ENCODE peak calls at places on chromosomes 16 and 17, in four cellular contexts. One of them, this sample, is unnamed.

GRCh38 chr17:49193513-49194296 is 16.7 kb downstream of the GNGT2 start:
- DNase-seq in iPS DF 19.7: no peak
- DNase-seq in GF-D8: peak; percentile 32
- DNase-seq in HEK293T: peak; percentile 61
- DNase-seq in this sample: peak; percentile 71

GRCh38 chr17:34351041-34351575 is 5.2 kb upstream of the CCL13 start:
- DNase-seq in HEK293T: no peak
- DNase-seq in iPS DF 19.7: no peak
- DNase-seq in GF-D8: no peak
- DNase-seq in this sample: no peak

GRCh38 chr16:58658796-58659211 is 25.8 kb downstream of the SLC38A7 start:
- DNase-seq in iPS DF 19.7: no peak
- DNase-seq in HEK293T: no peak
- DNase-seq in GF-D8: peak; percentile 15
- DNase-seq in this sample: no peak

GRCh38 chr17:68133370-68134045 is 98.0 kb downstream of the KPNA2 start:
- DNase-seq in iPS DF 19.7: no peak
- DNase-seq in GF-D8: no peak
- DNase-seq in HEK293T: no peak
- DNase-seq in this sample: no peak

GRCh38 chr17:17840751-17841591 is 4.2 kb upstream of the SREBF1 start:
- DNase-seq in HEK293T: no peak
- DNase-seq in iPS DF 19.7: no peak
- DNase-seq in GF-D8: no peak
- DNase-seq in this sample: no peak

GRCh38 chr17:69406906-69407305 is 7.6 kb upstream of the MAP2K6 start:
- DNase-seq in HEK293T: no peak
- DNase-seq in iPS DF 19.7: no peak
- DNase-seq in GF-D8: no peak
- DNase-seq in this sample: no peak

GRCh38 chr17:2056221-2057129 is 1.6 kb downstream of the HIC1 start:
- DNase-seq in HEK293T: no peak
- DNase-seq in GF-D8: no peak
- DNase-seq in iPS DF 19.7: no peak
- DNase-seq in this sample: no peak

GRCh38 chr17:16661217-16661616 is 7.6 kb upstream of the ZNF624 start:
- DNase-seq in iPS DF 19.7: no peak
- DNase-seq in HEK293T: no peak
- DNase-seq in GF-D8: no peak
- DNase-seq in this sample: no peak

GRCh38 chr17:50589112-50589712 is 28.7 kb downstream of the CACNA1G start:
- DNase-seq in GF-D8: no peak
- DNase-seq in iPS DF 19.7: no peak
- DNase-seq in HEK293T: no peak
- DNase-seq in this sample: no peak

GRCh38 chr17:68198931-68199836 is 48.7 kb upstream of the AMZ2 start:
- DNase-seq in iPS DF 19.7: no peak
- DNase-seq in GF-D8: no peak
- DNase-seq in HEK293T: no peak
- DNase-seq in this sample: peak; percentile 40

GRCh38 chr17:19513897-19514488 is 19.7 kb upstream of the SLC47A1 start:
- DNase-seq in GF-D8: no peak
- DNase-seq in iPS DF 19.7: peak; percentile 59
- DNase-seq in HEK293T: peak; percentile 63
- DNase-seq in this sample: peak; percentile 79

This sample was measured in Caco-2.